ENCODE peak calls at places on chromosomes 7 and 10, in seven cellular contexts. I is A549, S is HepG2, T is uterus, H is heart left ventricle, Z is IMR-90, U is tibial nerve. F is an unnamed sample.

GRCh38 chr10:50605280-50606270 is 18.2 kb downstream of the SGMS1 start:
- DNase-seq in Z (peak), H (peak), U (peak), S (peak), T (peak), I (peak), F (no peak)

GRCh38 chr10:110354322-110354766 is 49.6 kb upstream of the SMNDC1 start:
- DNase-seq in I (peak), S (peak), Z (peak), T (peak), H (peak), U (peak), F (no peak)

GRCh38 chr7:81299711-81300110 is 380.9 kb upstream of the SEMA3C start:
- DNase-seq in Z (peak), U (no peak), S (no peak), T (no peak), I (no peak), H (no peak), F (no peak)

GRCh38 chr10:119849944-119850343 is 22.7 kb downstream of the MCMBP start:
- DNase-seq in T (no peak), I (no peak), S (no peak), Z (no peak), H (no peak), U (no peak), F (no peak)

GRCh38 chr10:48227213-48227612 is 47.3 kb downstream of the FRMPD2 start:
- DNase-seq in U (no peak), H (no peak), I (no peak), S (no peak), T (no peak), Z (no peak), F (no peak)

GRCh38 chr10:117201826-117202225 is 4.5 kb downstream of the KCNK18 start:
- DNase-seq in S (no peak), Z (no peak), H (no peak), U (no peak), I (no peak), T (no peak), F (no peak)

GRCh38 chr10:78181381-78182055 is 147.9 kb downstream of the RPS24 start:
- DNase-seq in U (no peak), I (no peak), T (no peak), Z (no peak), S (no peak), H (no peak), F (no peak)

GRCh38 chr7:50658696-50659095 is 93.5 kb upstream of the DDC start:
- DNase-seq in Z (no peak), U (no peak), I (no peak), T (peak), H (no peak), S (no peak), F (no peak)

GRCh38 chr7:134602921-134603394 is 43.7 kb upstream of the BPGM start:
- DNase-seq in I (peak), Z (peak), S (peak), U (no peak), H (no peak), T (no peak), F (no peak)

GRCh38 chr7:40701836-40702551 is 567.2 kb downstream of the SUGCT start:
- DNase-seq in T (no peak), U (no peak), Z (no peak), H (no peak), I (no peak), S (no peak), F (no peak)

GRCh38 chr10:94315975-94316464 is 46.7 kb downstream of the NOC3L start:
- DNase-seq in S (peak), U (no peak), I (no peak), T (no peak), Z (peak), H (no peak), F (no peak)

GRCh38 chr10:78614267-78614666 is 454.5 kb upstream of the ZMIZ1 start:
- DNase-seq in I (no peak), Z (no peak), H (no peak), U (no peak), T (no peak), S (no peak), F (no peak)

GRCh38 chr7:2980406-2981102 is 63.1 kb downstream of the CARD11 start:
- DNase-seq in S (no peak), T (no peak), U (peak), Z (no peak), H (no peak), I (no peak), F (no peak)

GRCh38 chr7:24879281-24879680 is 100.7 kb downstream of the OSBPL3 start:
- DNase-seq in S (no peak), H (no peak), Z (no peak), U (no peak), I (no peak), T (no peak), F (no peak)

GRCh38 chr7:2522780-2523433 is 3.3 kb downstream of the LFNG start:
- DNase-seq in T (no peak), Z (no peak), S (peak), H (no peak), U (no peak), I (peak), F (peak)

GRCh38 chr7:150972094-150972493 is 6.0 kb downstream of the KCNH2 start:
- DNase-seq in U (no peak), H (peak), I (no peak), T (peak), Z (peak), S (no peak), F (no peak)

GRCh38 chr10:70162892-70163201 is 7.5 kb downstream of the SAR1A start:
- DNase-seq in S (no peak), U (no peak), T (no peak), H (no peak), Z (no peak), I (no peak), F (no peak)

GRCh38 chr10:70561051-70561450 is 41.5 kb downstream of the PRF1 start:
- DNase-seq in Z (no peak), T (no peak), I (no peak), H (no peak), U (no peak), S (no peak), F (no peak)

GRCh38 chr10:124063736-124064135 is 29.7 kb downstream of the CHST15 start:
- DNase-seq in T (peak), S (peak), U (no peak), Z (peak), I (peak), H (no peak), F (peak)

GRCh38 chr10:17865351-17865750 is 56.2 kb downstream of the MRC1 start:
- DNase-seq in H (no peak), T (no peak), I (no peak), S (no peak), Z (no peak), U (no peak), F (no peak)

GRCh38 chr10:72080042-72081035 is 8.0 kb downstream of the SPOCK2 start:
- DNase-seq in Z (no peak), H (no peak), S (no peak), T (no peak), I (peak), U (no peak), F (no peak)

GRCh38 chr10:43226851-43227845 is 39.7 kb downstream of the RASGEF1A start:
- DNase-seq in H (peak), U (no peak), T (no peak), I (no peak), Z (no peak), S (no peak), F (no peak)

GRCh38 chr10:10499839-10500238 is 517.8 kb upstream of the CELF2 start:
- DNase-seq in H (no peak), S (no peak), Z (peak), I (no peak), T (no peak), U (no peak), F (no peak)

GRCh38 chr7:48168159-48168558 is 3.1 kb upstream of the ABCA13 start:
- DNase-seq in T (no peak), H (no peak), U (no peak), S (no peak), I (peak), Z (peak), F (no peak)

GRCh38 chr10:103653581-103654020 is 160.1 kb downstream of the NEURL1 start:
- DNase-seq in S (no peak), U (no peak), T (no peak), Z (no peak), H (no peak), I (no peak), F (no peak)

GRCh38 chr7:102410123-102410522 is 14.0 kb downstream of the PRKRIP1 start:
- DNase-seq in Z (no peak), H (no peak), I (no peak), S (no peak), T (no peak), U (no peak), F (no peak)
- TF ChIP-seq POLR2A in Z (no peak), H (no peak), I (no peak), S (no peak), T (no peak), U (no peak), F (no peak)

GRCh38 chr7:131502810-131503545 is 53.5 kb downstream of the PODXL start:
- DNase-seq in T (peak), Z (peak), I (no peak), S (peak), H (peak), U (peak), F (no peak)
- TF ChIP-seq POLR2A in T (no peak), Z (no peak), I (no peak), S (no peak), H (no peak), U (no peak), F (no peak)

GRCh38 chr7:17524746-17525145 is 226.3 kb downstream of the AHR start:
- DNase-seq in Z (peak), H (no peak), T (no peak), U (no peak), S (no peak), I (no peak), F (no peak)
- TF ChIP-seq POLR2A in Z (no peak), H (no peak), T (no peak), U (no peak), S (no peak), I (no peak), F (no peak)

GRCh38 chr7:23680417-23681405 is 712 bp downstream of the FAM221A start:
- DNase-seq in S (no peak), Z (peak), I (no peak), U (peak), T (peak), H (peak), F (peak)
- TF ChIP-seq POLR2A in S (no peak), Z (no peak), I (no peak), U (no peak), T (peak), H (no peak), F (no peak)

DNA sequence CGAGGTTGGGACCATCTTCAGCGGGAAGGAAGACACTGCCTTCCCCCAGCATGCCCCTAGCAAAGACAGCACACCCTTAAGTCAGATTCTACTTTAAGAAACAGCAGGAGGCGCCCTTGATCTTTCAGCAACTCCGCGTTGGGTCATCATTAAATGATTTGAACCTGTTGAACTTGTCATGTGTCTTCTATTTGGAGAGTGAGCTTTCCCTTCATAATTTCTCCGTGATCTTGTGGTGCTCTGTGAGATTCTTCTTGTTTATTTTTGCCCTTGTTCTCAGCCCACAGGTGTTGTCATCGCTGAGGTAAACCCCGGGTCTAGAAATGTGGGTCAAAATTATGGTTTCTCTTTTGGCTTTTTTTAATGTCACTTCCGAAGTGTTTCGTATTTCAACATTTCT is 49.5 kb upstream of the PITRM1 start:
- DNase-seq in U (no peak), H (no peak), T (no peak), S (no peak), Z (no peak), I (peak), F (no peak)
- TF ChIP-seq POLR2A in U (no peak), H (no peak), T (no peak), S (no peak), Z (no peak), I (no peak), F (no peak)

GRCh38 chr7:73569042-73569608 is 9.3 kb downstream of the TBL2 start:
- DNase-seq in U (no peak), I (no peak), H (no peak), T (no peak), S (no peak), Z (no peak), F (no peak)
- TF ChIP-seq POLR2A in U (no peak), I (no peak), H (no peak), T (no peak), S (no peak), Z (no peak), F (no peak)

GRCh38 chr10:97771913-97772823 is at the start of gene SFRP5:
- DNase-seq in Z (no peak), U (no peak), I (no peak), H (no peak), T (no peak), S (no peak), F (no peak)
- TF ChIP-seq POLR2A in Z (no peak), U (peak), I (no peak), H (no peak), T (no peak), S (no peak), F (no peak)

GRCh38 chr7:45001138-45001694 is 1.2 kb downstream of the CCM2 start:
- DNase-seq in T (no peak), H (no peak), U (no peak), S (no peak), Z (no peak), I (no peak), F (peak)
- TF ChIP-seq POLR2A in T (no peak), H (no peak), U (no peak), S (no peak), Z (no peak), I (no peak), F (no peak)